ENCODE peak calls at places on chromosome 13, in eight cellular contexts. One of them, this sample, is unnamed.
A peak's percentile ranks its signal among the peaks of the same experiment; 100 is the strongest.

GRCh38 chr13:32475403-32475802 is 47.5 kb upstream of the N4BP2L1 start:
- DNase-seq in A172: no peak
- DNase-seq in effector memory CD4-positive, alpha-beta T cell: no peak
- DNase-seq in stomach: no peak
- DNase-seq in gastrocnemius medialis: no peak
- DNase-seq in heart right ventricle: no peak
- DNase-seq in foreskin fibroblast: no peak
- DNase-seq in activated gamma-delta T cell treated with Interleukin-2 at 50 U/mL for 16 hours: no peak
- DNase-seq in this sample: no peak

GRCh38 chr13:95541911-95542484 is 10.5 kb upstream of the CLDN10 start:
- DNase-seq in A172: no peak
- DNase-seq in effector memory CD4-positive, alpha-beta T cell: no peak
- DNase-seq in stomach: no peak
- DNase-seq in gastrocnemius medialis: no peak
- DNase-seq in heart right ventricle: no peak
- DNase-seq in foreskin fibroblast: no peak
- DNase-seq in activated gamma-delta T cell treated with Interleukin-2 at 50 U/mL for 16 hours: no peak
- DNase-seq in this sample: no peak

GRCh38 chr13:28220166-28220565 is 81.8 kb downstream of the PAN3 start:
- DNase-seq in A172: no peak
- DNase-seq in effector memory CD4-positive, alpha-beta T cell: no peak
- DNase-seq in stomach: no peak
- DNase-seq in gastrocnemius medialis: no peak
- DNase-seq in heart right ventricle: no peak
- DNase-seq in foreskin fibroblast: peak; percentile 3
- DNase-seq in activated gamma-delta T cell treated with Interleukin-2 at 50 U/mL for 16 hours: no peak
- DNase-seq in this sample: no peak

GRCh38 chr13:72246396-72246795 is 379.4 kb upstream of the DACH1 start:
- DNase-seq in A172: no peak
- DNase-seq in effector memory CD4-positive, alpha-beta T cell: no peak
- DNase-seq in stomach: no peak
- DNase-seq in gastrocnemius medialis: no peak
- DNase-seq in heart right ventricle: no peak
- DNase-seq in foreskin fibroblast: no peak
- DNase-seq in activated gamma-delta T cell treated with Interleukin-2 at 50 U/mL for 16 hours: no peak
- DNase-seq in this sample: no peak

GRCh38 chr13:33326246-33326645 is 40.7 kb upstream of the STARD13 start:
- DNase-seq in A172: no peak
- DNase-seq in effector memory CD4-positive, alpha-beta T cell: no peak
- DNase-seq in stomach: no peak
- DNase-seq in gastrocnemius medialis: no peak
- DNase-seq in heart right ventricle: no peak
- DNase-seq in foreskin fibroblast: no peak
- DNase-seq in activated gamma-delta T cell treated with Interleukin-2 at 50 U/mL for 16 hours: no peak
- DNase-seq in this sample: no peak

GRCh38 chr13:33251131-33251629 is 34.4 kb downstream of the STARD13 start:
- DNase-seq in A172: peak; percentile 97
- DNase-seq in effector memory CD4-positive, alpha-beta T cell: no peak
- DNase-seq in stomach: no peak
- DNase-seq in gastrocnemius medialis: no peak
- DNase-seq in heart right ventricle: no peak
- DNase-seq in foreskin fibroblast: peak; percentile 95
- DNase-seq in activated gamma-delta T cell treated with Interleukin-2 at 50 U/mL for 16 hours: no peak
- DNase-seq in this sample: peak; percentile 36

GRCh38 chr13:61013782-61014181 is 401.9 kb downstream of the PCDH20 start:
- DNase-seq in A172: no peak
- DNase-seq in effector memory CD4-positive, alpha-beta T cell: no peak
- DNase-seq in stomach: no peak
- DNase-seq in gastrocnemius medialis: no peak
- DNase-seq in heart right ventricle: no peak
- DNase-seq in foreskin fibroblast: no peak
- DNase-seq in activated gamma-delta T cell treated with Interleukin-2 at 50 U/mL for 16 hours: no peak
- DNase-seq in this sample: no peak

GRCh38 chr13:32639502-32640105 is 53.4 kb downstream of the PDS5B start:
- DNase-seq in A172: peak; percentile 36
- DNase-seq in effector memory CD4-positive, alpha-beta T cell: peak; percentile 20
- DNase-seq in stomach: peak; percentile 54
- DNase-seq in gastrocnemius medialis: peak; percentile 26
- DNase-seq in heart right ventricle: no peak
- DNase-seq in foreskin fibroblast: peak; percentile 47
- DNase-seq in activated gamma-delta T cell treated with Interleukin-2 at 50 U/mL for 16 hours: peak; percentile 45
- DNase-seq in this sample: peak; percentile 31

GRCh38 chr13:113861433-113862030 is 2.3 kb downstream of the GAS6 start:
- DNase-seq in A172: no peak
- DNase-seq in effector memory CD4-positive, alpha-beta T cell: no peak
- DNase-seq in stomach: no peak
- DNase-seq in gastrocnemius medialis: no peak
- DNase-seq in heart right ventricle: no peak
- DNase-seq in foreskin fibroblast: no peak
- DNase-seq in activated gamma-delta T cell treated with Interleukin-2 at 50 U/mL for 16 hours: no peak
- DNase-seq in this sample: no peak